ENCODE peak calls at places on chromosomes 6 and 20, in five cellular contexts. B is psoas muscle, U is HFF-Myc, G is colonic mucosa, C is breast epithelium. N is an unnamed sample.

GRCh38 chr20:57666834-57667157 is 43.0 kb downstream of the PMEPA1 start:
- DNase-seq in B (peak), U (no peak), G (no peak), C (no peak), N (no peak)

GRCh38 chr20:57501461-57502330 is 23.2 kb downstream of the CTCFL start:
- DNase-seq in B (no peak), U (no peak), G (no peak), C (no peak), N (no peak)

GRCh38 chr6:119445666-119446622 is 96.4 kb upstream of the MAN1A1 start:
- DNase-seq in B (no peak), U (no peak), G (no peak), C (no peak), N (peak)

GRCh38 chr20:32727663-32728062 is 15.6 kb downstream of the COMMD7 start:
- DNase-seq in B (peak), U (peak), G (no peak), C (no peak), N (no peak)

GRCh38 chr6:24763578-24763977 is 11.2 kb upstream of the GMNN start:
- DNase-seq in B (no peak), U (no peak), G (peak), C (no peak), N (peak)

GRCh38 chr6:4640139-4640538 is 136.1 kb upstream of the CDYL start:
- DNase-seq in B (no peak), U (no peak), G (no peak), C (no peak), N (peak)

GRCh38 chr6:123715243-123715863 is 78.6 kb upstream of the TRDN start:
- DNase-seq in B (no peak), U (no peak), G (no peak), C (no peak), N (peak)

GRCh38 chr20:12916699-12917098 is 92.1 kb upstream of the SPTLC3 start:
- DNase-seq in B (no peak), U (no peak), G (no peak), C (no peak), N (peak)

GRCh38 chr6:39791311-39791710 is 865 bp upstream of the DAAM2 start:
- DNase-seq in B (no peak), U (no peak), G (no peak), C (no peak), N (no peak)

GRCh38 chr6:136228811-136229210 is 21.3 kb downstream of the MTFR2 start:
- DNase-seq in B (no peak), U (no peak), G (no peak), C (no peak), N (no peak)

GRCh38 chr20:34709836-34710567 is 5.9 kb downstream of the TP53INP2 start:
- DNase-seq in B (peak), U (no peak), G (peak), C (peak), N (peak)
- TF ChIP-seq CTCF in B (no peak), U (peak), G (no peak), C (no peak), N (peak)

DNA sequence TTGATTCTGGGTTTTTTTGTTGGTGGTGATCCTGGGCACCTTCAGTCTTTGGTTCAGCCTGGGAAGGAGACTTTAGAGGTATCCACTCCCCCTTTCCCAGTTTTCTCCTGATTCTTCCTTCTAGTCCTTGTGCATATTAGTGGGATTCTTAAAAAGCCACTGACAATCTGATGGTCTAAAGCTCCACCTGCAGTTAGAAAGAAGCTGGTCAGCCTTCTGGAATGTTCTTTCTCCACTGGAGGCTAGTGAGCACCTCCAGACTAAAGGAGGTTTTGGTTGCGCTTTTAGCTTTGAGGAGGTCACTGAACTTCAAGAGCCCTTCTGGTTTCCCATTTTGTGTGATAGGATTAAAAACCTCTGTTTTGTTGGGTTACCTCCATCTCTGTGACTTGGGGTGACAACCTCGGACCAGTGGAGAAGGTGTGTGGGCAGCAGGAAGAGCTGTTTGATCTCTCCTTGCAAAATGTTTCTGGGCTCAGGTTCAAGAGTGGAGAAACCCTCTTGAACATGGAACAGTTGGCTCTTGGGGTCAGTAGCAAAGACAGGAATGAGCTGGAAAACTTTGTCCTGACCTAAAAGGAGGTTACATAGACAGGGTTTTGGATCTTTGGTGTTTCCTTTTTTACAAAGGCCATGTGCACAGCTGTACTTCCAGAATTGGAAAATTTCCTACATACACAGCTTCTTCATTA is 29.0 kb downstream of the JARID2 start:
- DNase-seq in B (no peak), U (no peak), G (no peak), C (no peak), N (no peak)
- TF ChIP-seq CTCF in B (peak), U (no peak), G (no peak), C (no peak), N (no peak)

DNA sequence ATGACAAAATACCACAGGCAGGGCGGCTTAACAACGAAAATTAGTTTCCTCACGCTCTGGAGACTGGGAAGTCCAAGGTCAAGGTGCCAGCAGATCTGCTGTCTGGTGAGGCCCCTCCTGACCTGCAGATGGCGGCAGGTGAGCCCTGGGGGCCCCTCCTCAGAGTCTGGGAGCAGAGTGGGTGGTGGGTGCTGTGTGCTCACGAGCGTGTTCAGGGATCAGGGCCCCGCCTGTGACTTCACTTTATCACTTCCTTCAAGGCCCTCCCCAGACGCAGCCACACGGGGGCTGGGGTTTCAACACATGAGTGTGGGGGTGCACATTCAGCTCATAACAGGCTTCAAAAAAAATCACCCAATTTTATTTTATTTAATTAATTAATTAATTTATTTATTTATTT is 39.3 kb downstream of the SLC2A4RG start:
- DNase-seq in B (no peak), U (no peak), G (no peak), C (no peak), N (no peak)
- TF ChIP-seq CTCF in B (no peak), U (no peak), G (no peak), C (no peak), N (no peak)

GRCh38 chr6:69379518-69379917 is 417.3 kb downstream of the LMBRD1 start:
- DNase-seq in B (no peak), U (no peak), G (no peak), C (no peak), N (no peak)
- TF ChIP-seq CTCF in B (no peak), U (no peak), G (no peak), C (no peak), N (no peak)

GRCh38 chr6:110518281-110518623 is 41.8 kb upstream of the SLC22A16 start:
- DNase-seq in B (no peak), U (no peak), G (no peak), C (no peak), N (peak)
- TF ChIP-seq CTCF in B (no peak), U (peak), G (no peak), C (no peak), N (peak)

GRCh38 chr20:10179574-10180298 is 38.9 kb upstream of the SNAP25 start:
- DNase-seq in B (no peak), U (no peak), G (no peak), C (no peak), N (peak)
- TF ChIP-seq CTCF in B (peak), U (peak), G (no peak), C (no peak), N (peak)